ENCODE peak calls at places on chromosomes 3 and 15, in nine cellular contexts. U is HS-5, A is OCI-LY7, G is T-helper 17 cell, D is neural progenitor cell, K is NCI-H2107, H is H4, N is activated gamma-delta T cell, Q is endothelial cell. J is an unnamed sample.

GRCh38 chr15:69743091-69743490 is 290.5 kb downstream of the RPLP1 start:
- DNase-seq in A (no peak), G (no peak), N (no peak), U (no peak), H (no peak), Q (no peak), K (no peak), D (peak; percentile 17), J (no peak)

GRCh38 chr3:62481972-62482371 is 108.6 kb upstream of the FEZF2 start:
- DNase-seq in D (no peak), G (no peak), A (no peak), U (no peak), Q (no peak), K (no peak), N (no peak), H (no peak), J (no peak)

GRCh38 chr3:194857459-194858113 is 171.9 kb downstream of the FAM43A start:
- DNase-seq in Q (no peak), A (no peak), G (no peak), D (no peak), H (peak; percentile 39), N (no peak), U (no peak), K (no peak), J (no peak)

GRCh38 chr3:77707271-77707670 is 667.4 kb downstream of the ROBO2 start:
- DNase-seq in U (no peak), N (no peak), Q (no peak), A (no peak), K (no peak), H (no peak), G (no peak), D (no peak), J (no peak)

GRCh38 chr15:70492240-70493177 is 270.8 kb downstream of the UACA start:
- DNase-seq in D (no peak), K (no peak), A (peak; percentile 87), H (peak; percentile 97), Q (no peak), N (peak; percentile 44), U (no peak), G (peak; percentile 66), J (peak; percentile 96)

GRCh38 chr3:65996605-65997004 is 42.1 kb downstream of the MAGI1 start:
- DNase-seq in A (no peak), D (no peak), N (no peak), H (peak; percentile 14), G (no peak), Q (no peak), U (no peak), K (no peak), J (no peak)

GRCh38 chr3:147807773-147808172 is 398.6 kb downstream of the ZIC1 start:
- DNase-seq in Q (no peak), N (no peak), G (no peak), U (no peak), D (no peak), A (no peak), H (peak; percentile 24), K (no peak), J (no peak)

GRCh38 chr15:84685304-84685703 is 27.3 kb upstream of the NMB start:
- DNase-seq in K (no peak), N (no peak), U (peak; percentile 52), A (no peak), H (peak; percentile 72), G (no peak), Q (no peak), D (no peak), J (no peak)

GRCh38 chr3:29718661-29719065 is 437.8 kb downstream of the RBMS3 start:
- DNase-seq in Q (no peak), U (no peak), N (no peak), G (no peak), K (no peak), A (no peak), D (no peak), H (no peak), J (no peak)

GRCh38 chr3:64554086-64554920 is 133.5 kb downstream of the ADAMTS9 start:
- DNase-seq in Q (no peak), N (no peak), A (no peak), H (no peak), K (no peak), D (peak; percentile 75), G (no peak), U (no peak), J (no peak)

GRCh38 chr15:44033894-44034293 is 161.2 kb downstream of the FRMD5 start:
- DNase-seq in D (no peak), A (no peak), Q (no peak), G (no peak), N (no peak), H (no peak), U (no peak), K (no peak), J (no peak)

GRCh38 chr3:48592519-48593087 is 2.5 kb downstream of the COL7A1 start:
- DNase-seq in H (no peak), U (no peak), N (no peak), K (no peak), D (no peak), G (no peak), Q (no peak), A (no peak), J (no peak)

GRCh38 chr15:41066516-41066915 is 49.6 kb downstream of the INO80 start:
- DNase-seq in D (no peak), Q (no peak), U (no peak), N (no peak), G (no peak), A (no peak), K (no peak), H (no peak), J (no peak)

GRCh38 chr3:159884661-159885402 is 103.8 kb upstream of the IL12A start:
- DNase-seq in A (peak; percentile 32), H (peak; percentile 42), Q (no peak), G (no peak), N (no peak), K (peak; percentile 35), U (peak; percentile 33), D (peak; percentile 46), J (no peak)

GRCh38 chr15:86333819-86334218 is 254.1 kb downstream of the AGBL1 start:
- DNase-seq in U (peak; percentile 50), G (no peak), K (no peak), Q (no peak), D (no peak), A (no peak), N (no peak), H (no peak), J (no peak)

GRCh38 chr15:99604865-99605264 is 39.1 kb downstream of the MEF2A start:
- DNase-seq in Q (no peak), D (no peak), K (no peak), A (peak; percentile 27), N (no peak), G (no peak), H (no peak), U (no peak), J (no peak)

GRCh38 chr15:50109086-50109987 is 9.7 kb downstream of the ATP8B4 start:
- DNase-seq in N (no peak), D (no peak), K (no peak), H (no peak), A (no peak), G (no peak), Q (no peak), U (no peak), J (no peak)

GRCh38 chr3:59580499-59580898 is 530.7 kb upstream of the CFAP20DC start:
- DNase-seq in K (no peak), N (no peak), H (no peak), U (no peak), D (no peak), G (no peak), A (no peak), Q (no peak), J (no peak)

J was measured in activated CD8-positive, alpha-beta T cell treated with anti-CD3 and anti-CD28 coated beads for 36 hours.